ENCODE peak calls at places on chromosomes 5 and 9, in four cellular contexts. T, Z, A and X are unnamed samples.

GRCh38 chr9:108151161-108151586 is 661.6 kb upstream of the KLF4 start:
- DNase-seq in T (no peak), Z (no peak), A (peak; percentile 60), X (no peak)

GRCh38 chr5:143537056-143537455 is 133.6 kb upstream of the NR3C1 start:
- DNase-seq in T (no peak), Z (no peak), A (no peak), X (no peak)

GRCh38 chr5:133635051-133635450 is 22.7 kb upstream of the FSTL4 start:
- DNase-seq in T (no peak), Z (no peak), A (no peak), X (no peak)

GRCh38 chr5:138686668-138687067 is 66.6 kb upstream of the CTNNA1 start:
- DNase-seq in T (no peak), Z (no peak), A (no peak), X (no peak)

GRCh38 chr5:68994645-68995044 is 99.2 kb upstream of the SLC30A5 start:
- DNase-seq in T (no peak), Z (no peak), A (no peak), X (no peak)

GRCh38 chr9:121545875-121546423 is 46.3 kb upstream of the GGTA1 start:
- DNase-seq in T (peak; percentile 91), Z (peak; percentile 94), A (peak; percentile 97), X (peak; percentile 92)

GRCh38 chr9:13588151-13589043 is 308.9 kb upstream of the MPDZ start:
- DNase-seq in T (no peak), Z (peak; percentile 44), A (no peak), X (no peak)

GRCh38 chr5:35647128-35647527 is 29.5 kb downstream of the SPEF2 start:
- DNase-seq in T (no peak), Z (no peak), A (no peak), X (no peak)

GRCh38 chr5:31824886-31825774 is 186.2 kb downstream of the PDZD2 start:
- DNase-seq in T (no peak), Z (peak; percentile 74), A (peak; percentile 77), X (peak; percentile 49)